ENCODE peak calls at places on chromosomes 4 and X, in five cellular contexts. Q is SK-N-SH, K is Peyer's patch, S is A549, T is tibial nerve. W is an unnamed sample.
A peak's percentile ranks its signal among the peaks of the same experiment; 100 is the strongest.

GRCh38 chr4:1693131-1693896 is 9.2 kb upstream of the FAM53A start:
- DNase-seq in Q (peak; percentile 78), K (peak; percentile 80), S (peak; percentile 58), T (peak; percentile 41), W (no peak)

GRCh38 chr4:164731827-164732474 is 22.0 kb upstream of the SMIM31 start:
- DNase-seq in Q (peak; percentile 54), K (no peak), S (peak; percentile 25), T (peak; percentile 27), W (peak; percentile 5)

GRCh38 chrX:132216283-132216682 is 3.0 kb downstream of the RAP2C start:
- DNase-seq in Q (no peak), K (no peak), S (no peak), T (no peak), W (no peak)

GRCh38 chrX:96181571-96181970 is 503.1 kb upstream of the DIAPH2 start:
- DNase-seq in Q (no peak), K (no peak), S (no peak), T (no peak), W (no peak)

GRCh38 chr4:25650271-25650670 is 5.4 kb upstream of the SLC34A2 start:
- DNase-seq in Q (no peak), K (no peak), S (no peak), T (no peak), W (no peak)

GRCh38 chr4:1183985-1184773 is 11.8 kb upstream of the SPON2 start:
- DNase-seq in Q (no peak), K (peak; percentile 10), S (no peak), T (no peak), W (peak; percentile 47)

GRCh38 chr4:168528131-168528949 is 31.5 kb downstream of the PALLD start:
- DNase-seq in Q (no peak), K (no peak), S (peak; percentile 28), T (no peak), W (no peak)

GRCh38 chrX:63922221-63922620 is 137.2 kb upstream of the ARHGEF9 start:
- DNase-seq in Q (no peak), K (no peak), S (no peak), T (no peak), W (no peak)

GRCh38 chrX:109920868-109921267 is 82.0 kb upstream of the TMEM164 start:
- DNase-seq in Q (no peak), K (no peak), S (no peak), T (no peak), W (no peak)

GRCh38 chr4:118948545-118949144 is 60.0 kb downstream of the SYNPO2 start:
- DNase-seq in Q (no peak), K (no peak), S (no peak), T (no peak), W (no peak)

GRCh38 chr4:42309571-42310260 is 87.6 kb upstream of the SHISA3 start:
- DNase-seq in Q (peak; percentile 70), K (no peak), S (no peak), T (no peak), W (no peak)

GRCh38 chrX:44580466-44580865 is 37.8 kb upstream of the FUNDC1 start:
- DNase-seq in Q (no peak), K (no peak), S (no peak), T (no peak), W (no peak)

GRCh38 chrX:30618160-30618765 is 35.0 kb upstream of the GK start:
- DNase-seq in Q (no peak), K (no peak), S (no peak), T (no peak), W (no peak)

GRCh38 chr4:18322111-18322510 is 300.6 kb upstream of the LCORL start:
- DNase-seq in Q (no peak), K (no peak), S (no peak), T (no peak), W (no peak)

GRCh38 chrX:107674480-107675364 is 46.4 kb downstream of the PRPS1 start:
- DNase-seq in Q (no peak), K (peak; percentile 52), S (no peak), T (peak; percentile 81), W (no peak)

GRCh38 chr4:163748474-163748873 is 254.0 kb downstream of the TMA16 start:
- DNase-seq in Q (peak; percentile 24), K (no peak), S (no peak), T (no peak), W (no peak)

GRCh38 chr4:169933531-169933930 is 92.7 kb downstream of the MFAP3L start:
- DNase-seq in Q (no peak), K (no peak), S (no peak), T (no peak), W (no peak)

GRCh38 chrX:22122510-22122909 is 90.4 kb downstream of the PHEX start:
- DNase-seq in Q (no peak), K (no peak), S (no peak), T (peak; percentile 41), W (no peak)

DNA sequence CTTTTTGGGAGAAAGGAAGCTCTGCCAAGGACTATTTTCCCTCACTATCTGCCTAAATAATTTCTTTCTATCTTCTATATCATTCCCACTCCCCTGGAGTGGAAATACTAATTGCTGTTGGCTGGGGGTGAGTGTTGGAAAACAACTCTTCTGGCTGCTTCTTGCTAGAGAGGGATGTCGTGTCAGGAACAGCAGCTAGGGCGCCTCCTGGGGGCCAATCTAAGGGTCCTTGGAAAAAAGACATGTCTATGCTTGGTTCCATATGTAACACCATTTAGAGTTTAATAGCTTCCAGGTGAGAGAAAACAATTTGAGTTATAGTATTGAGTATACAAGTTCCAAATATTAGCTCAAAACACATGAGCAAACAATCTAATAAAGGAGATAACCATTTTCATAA is 111.3 kb downstream of the MAGEE1 start:
- DNase-seq in Q (no peak), K (no peak), S (no peak), T (no peak), W (no peak)
- TF ChIP-seq CTCF in Q (no peak), K (no peak), S (no peak), T (no peak), W (no peak)

GRCh38 chr4:184734758-184735157 is 862 bp upstream of the CENPU start:
- DNase-seq in Q (no peak), K (no peak), S (no peak), T (no peak), W (no peak)

GRCh38 chr4:184731056-184731455 is 2.8 kb downstream of the CENPU start:
- DNase-seq in Q (no peak), K (no peak), S (no peak), T (no peak), W (no peak)

GRCh38 chr4:184732126-184732525 is 1.8 kb downstream of the CENPU start:
- DNase-seq in Q (no peak), K (no peak), S (no peak), T (no peak), W (no peak)

GRCh38 chr4:184728858-184729257 is 5.0 kb downstream of the CENPU start:
- DNase-seq in Q (no peak), K (no peak), S (no peak), T (no peak), W (no peak)

DNA sequence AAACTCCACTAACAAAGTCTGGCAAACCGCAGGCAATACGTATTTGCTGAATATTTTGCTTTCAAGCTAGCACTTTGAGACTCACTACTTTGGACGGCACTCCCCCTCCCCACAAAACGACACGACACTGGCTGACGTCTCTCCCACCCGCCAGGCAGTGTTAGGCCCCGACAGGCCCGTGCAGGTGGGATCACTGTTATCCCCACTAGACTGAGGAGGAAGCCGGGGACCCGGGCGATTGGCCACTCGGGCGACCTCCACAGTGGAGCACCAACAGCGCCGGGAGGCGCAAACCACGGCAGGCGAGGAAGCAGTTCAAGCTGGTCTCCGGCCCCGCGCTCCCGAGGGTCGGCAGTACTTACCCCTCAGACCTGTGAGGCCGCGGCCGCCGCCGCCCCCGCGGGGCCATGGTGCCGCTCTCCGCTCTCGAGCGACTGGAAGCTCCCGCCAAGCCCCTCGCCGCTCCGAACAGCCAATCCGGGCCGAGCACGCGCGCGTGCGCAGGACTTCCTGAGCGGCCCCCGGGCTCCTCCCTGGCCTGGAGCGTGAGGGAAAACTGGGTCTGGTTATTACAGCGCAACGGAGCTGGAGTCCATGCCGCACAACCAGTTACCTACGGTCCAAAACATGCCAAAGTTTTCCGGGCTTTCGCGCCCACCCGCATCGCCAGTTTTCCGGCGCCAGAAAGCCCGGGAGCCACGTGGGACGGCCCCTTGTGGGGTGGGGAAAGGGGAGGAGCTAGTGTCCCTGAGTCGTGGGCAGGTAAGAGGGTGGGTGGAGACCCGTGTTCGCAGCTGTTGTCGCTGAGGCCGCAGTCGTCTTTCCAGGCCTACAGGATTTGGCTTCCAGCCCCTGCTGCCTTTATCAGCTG is at the start of gene CENPU:
- DNase-seq in Q (peak; percentile 99), K (peak; percentile 97), S (peak; percentile 91), T (peak; percentile 90), W (peak; percentile 97)
- H3K4me3 ChIP-seq in Q (peak within 1 kb of the TSS; percentile 97), K (peak within 1 kb of the TSS; percentile 70), S (peak within 1 kb of the TSS; percentile 86), T (peak within 1 kb of the TSS; percentile 76), W (peak within 1 kb of the TSS; percentile 72)

DNA sequence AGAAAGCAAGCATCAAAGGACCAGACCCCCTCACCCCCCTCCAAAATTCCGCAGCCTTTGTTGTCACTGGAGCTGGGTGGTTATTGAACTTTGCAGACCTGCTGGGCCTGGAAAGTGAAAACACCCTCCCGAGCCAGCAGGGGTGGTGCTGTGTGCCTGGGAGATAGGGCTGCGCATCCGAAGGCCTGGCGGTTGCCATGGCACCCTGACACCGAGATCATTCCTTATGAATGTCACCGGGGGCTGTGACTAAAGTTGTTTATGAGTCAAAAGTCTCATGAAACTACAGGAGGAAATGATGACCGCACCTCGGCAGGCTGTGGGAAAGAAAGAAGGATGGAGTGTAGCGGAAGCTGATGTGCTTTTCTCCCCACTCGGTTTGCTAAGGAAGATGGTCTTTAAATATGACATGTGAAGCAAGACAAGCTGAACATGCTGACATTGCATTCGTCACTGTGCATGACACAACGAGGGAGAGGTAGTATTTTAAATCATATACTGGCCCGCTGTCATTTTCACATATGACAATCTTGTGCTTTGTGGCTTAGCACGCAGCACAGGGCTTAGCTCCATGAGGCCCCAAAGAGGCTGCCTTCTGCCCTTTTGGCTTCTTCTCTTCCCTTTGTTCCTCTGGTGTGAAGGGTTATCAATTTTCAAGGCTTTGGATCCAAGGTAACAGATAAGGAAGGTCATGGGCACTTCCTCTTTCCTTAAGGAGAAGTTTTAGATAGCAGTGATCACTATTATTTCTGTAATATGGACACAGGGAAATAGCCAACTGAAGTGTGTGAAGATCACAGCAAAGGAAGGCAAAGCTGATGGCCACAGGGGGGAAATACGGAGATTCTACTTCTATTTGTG is 367.1 kb downstream of the UNC5C start:
- DNase-seq in Q (peak; percentile 52), K (no peak), S (no peak), T (no peak), W (no peak)
- TF ChIP-seq CTCF in Q (peak; percentile 19), K (no peak), S (no peak), T (no peak), W (no peak)

GRCh38 chr4:156971623-156972369 is at the start of gene PDGFC:
- DNase-seq in Q (peak; percentile 80), K (peak; percentile 78), S (peak; percentile 55), T (peak; percentile 48), W (no peak)
- H3K4me3 ChIP-seq in Q (peak within 1 kb of the TSS; percentile 97), K (peak within 1 kb of the TSS; percentile 54), S (peak within 1 kb of the TSS; percentile 92), T (peak within 1 kb of the TSS; percentile 67), W (no peak within 1 kb of the TSS)

GRCh38 chr4:143773998-143774898 is 73.8 kb upstream of the FREM3 start:
- DNase-seq in Q (peak; percentile 21), K (peak; percentile 42), S (peak; percentile 1), T (peak; percentile 20), W (peak; percentile 47)
- TF ChIP-seq CTCF in Q (peak; percentile 69), K (peak; percentile 22), S (peak; percentile 42), T (peak; percentile 8), W (peak; percentile 86)

GRCh38 chrX:153667281-153667831 is 6.3 kb downstream of the PNCK start:
- DNase-seq in Q (no peak), K (no peak), S (no peak), T (no peak), W (no peak)
- H3K4me3 ChIP-seq in Q (no peak overlapping the region), K (no peak overlapping the region), S (peak overlapping the region; percentile 35), T (no peak overlapping the region), W (no peak overlapping the region)

GRCh38 chrX:145190801-145191389 is 56.4 kb upstream of the SPANXN1 start:
- DNase-seq in Q (peak; percentile 12), K (no peak), S (no peak), T (no peak), W (no peak)
- TF ChIP-seq CTCF in Q (peak; percentile 73), K (no peak), S (peak; percentile 35), T (peak; percentile 19), W (no peak)